ENCODE peak calls at places on chromosomes 1 and 21, in five cellular contexts. One of them, this sample, is unnamed.
A peak's percentile ranks its signal among the peaks of the same experiment; 100 is the strongest.

GRCh38 chr1:154996966-154997701 is 3.7 kb downstream of the LENEP start:
- DNase-seq in CD8-positive, alpha-beta T cell: no peak
- DNase-seq in ovary: no peak
- DNase-seq in mucosa of descending colon: no peak
- DNase-seq in B cell: no peak
- DNase-seq in this sample: no peak

GRCh38 chr1:111565079-111565478 is 54.5 kb upstream of the RAP1A start:
- DNase-seq in mucosa of descending colon: no peak
- DNase-seq in CD8-positive, alpha-beta T cell: no peak
- DNase-seq in B cell: no peak
- DNase-seq in ovary: no peak
- DNase-seq in this sample: peak; percentile 66

GRCh38 chr1:192786617-192787016 is 22.2 kb upstream of the RGS2 start:
- DNase-seq in CD8-positive, alpha-beta T cell: no peak
- DNase-seq in mucosa of descending colon: no peak
- DNase-seq in B cell: no peak
- DNase-seq in ovary: no peak
- DNase-seq in this sample: no peak

GRCh38 chr1:66353207-66353606 is 180.7 kb upstream of the SGIP1 start:
- DNase-seq in B cell: no peak
- DNase-seq in ovary: no peak
- DNase-seq in mucosa of descending colon: no peak
- DNase-seq in CD8-positive, alpha-beta T cell: no peak
- DNase-seq in this sample: no peak

GRCh38 chr21:32348604-32349332 is 44.0 kb downstream of the URB1 start:
- DNase-seq in CD8-positive, alpha-beta T cell: no peak
- DNase-seq in mucosa of descending colon: no peak
- DNase-seq in ovary: no peak
- DNase-seq in B cell: no peak
- DNase-seq in this sample: peak; percentile 77

GRCh38 chr21:32516729-32517649 is 68.3 kb downstream of the TCP10L start:
- DNase-seq in CD8-positive, alpha-beta T cell: no peak
- DNase-seq in B cell: no peak
- DNase-seq in ovary: peak; percentile 56
- DNase-seq in mucosa of descending colon: no peak
- DNase-seq in this sample: no peak

GRCh38 chr1:45584351-45585109 is 689 bp downstream of the NASP start:
- DNase-seq in ovary: peak; percentile 89
- DNase-seq in B cell: peak; percentile 93
- DNase-seq in CD8-positive, alpha-beta T cell: peak; percentile 87
- DNase-seq in mucosa of descending colon: peak; percentile 93
- DNase-seq in this sample: peak; percentile 81

GRCh38 chr1:13751458-13751871 is 51.5 kb downstream of the PRDM2 start:
- DNase-seq in ovary: no peak
- DNase-seq in mucosa of descending colon: no peak
- DNase-seq in CD8-positive, alpha-beta T cell: no peak
- DNase-seq in B cell: no peak
- DNase-seq in this sample: peak; percentile 52

GRCh38 chr1:6275826-6276764 is 15.2 kb upstream of the GPR153 start:
- DNase-seq in mucosa of descending colon: peak; percentile 43
- DNase-seq in ovary: peak; percentile 85
- DNase-seq in B cell: no peak
- DNase-seq in CD8-positive, alpha-beta T cell: no peak
- DNase-seq in this sample: no peak

GRCh38 chr1:164637461-164638375 is 78.7 kb downstream of the PBX1 start:
- DNase-seq in ovary: no peak
- DNase-seq in mucosa of descending colon: no peak
- DNase-seq in CD8-positive, alpha-beta T cell: no peak
- DNase-seq in B cell: no peak
- DNase-seq in this sample: peak; percentile 79

GRCh38 chr1:66788231-66788939 is 12.7 kb downstream of the INSL5 start:
- DNase-seq in B cell: peak; percentile 3
- DNase-seq in CD8-positive, alpha-beta T cell: peak; percentile 15
- DNase-seq in mucosa of descending colon: no peak
- DNase-seq in ovary: no peak
- DNase-seq in this sample: peak; percentile 88

GRCh38 chr1:33342041-33342723 is 21.3 kb upstream of the A3GALT2 start:
- DNase-seq in mucosa of descending colon: peak; percentile 84
- DNase-seq in CD8-positive, alpha-beta T cell: no peak
- DNase-seq in B cell: no peak
- DNase-seq in ovary: peak; percentile 65
- DNase-seq in this sample: peak; percentile 95

GRCh38 chr1:91345395-91346005 is 59.1 kb downstream of the HFM1 start:
- DNase-seq in mucosa of descending colon: no peak
- DNase-seq in ovary: no peak
- DNase-seq in CD8-positive, alpha-beta T cell: no peak
- DNase-seq in B cell: no peak
- DNase-seq in this sample: no peak

GRCh38 chr21:31162827-31163226 is 124.6 kb upstream of the KRTAP19-8 start:
- DNase-seq in mucosa of descending colon: no peak
- DNase-seq in CD8-positive, alpha-beta T cell: no peak
- DNase-seq in B cell: no peak
- DNase-seq in ovary: no peak
- DNase-seq in this sample: peak; percentile 4

GRCh38 chr1:189405419-189405818 is 1072.2 kb downstream of the BRINP3 start:
- DNase-seq in ovary: no peak
- DNase-seq in CD8-positive, alpha-beta T cell: no peak
- DNase-seq in mucosa of descending colon: no peak
- DNase-seq in B cell: no peak
- DNase-seq in this sample: no peak

GRCh38 chr1:11321656-11322491 is 48.9 kb downstream of the UBIAD1 start:
- DNase-seq in CD8-positive, alpha-beta T cell: no peak
- DNase-seq in mucosa of descending colon: no peak
- DNase-seq in B cell: no peak
- DNase-seq in ovary: no peak
- DNase-seq in this sample: peak; percentile 51

GRCh38 chr1:28199328-28200233 is 23.1 kb upstream of the PTAFR start:
- DNase-seq in ovary: no peak
- DNase-seq in mucosa of descending colon: peak; percentile 57
- DNase-seq in B cell: no peak
- DNase-seq in CD8-positive, alpha-beta T cell: peak; percentile 50
- DNase-seq in this sample: no peak

GRCh38 chr1:40404670-40405462 is 31.3 kb downstream of the SMAP2 start:
- DNase-seq in B cell: peak; percentile 76
- DNase-seq in CD8-positive, alpha-beta T cell: peak; percentile 46
- DNase-seq in ovary: peak; percentile 40
- DNase-seq in mucosa of descending colon: no peak
- DNase-seq in this sample: peak; percentile 64

GRCh38 chr1:12643785-12644184 is at the start of gene AADACL4:
- DNase-seq in CD8-positive, alpha-beta T cell: no peak
- DNase-seq in mucosa of descending colon: no peak
- DNase-seq in B cell: no peak
- DNase-seq in ovary: no peak
- DNase-seq in this sample: no peak

GRCh38 chr1:12644829-12645228 is 944 bp downstream of the AADACL4 start:
- DNase-seq in CD8-positive, alpha-beta T cell: no peak
- DNase-seq in mucosa of descending colon: no peak
- DNase-seq in ovary: no peak
- DNase-seq in B cell: no peak
- DNase-seq in this sample: no peak

GRCh38 chr1:12644237-12644636 is 352 bp downstream of the AADACL4 start:
- DNase-seq in ovary: no peak
- DNase-seq in mucosa of descending colon: no peak
- DNase-seq in B cell: no peak
- DNase-seq in CD8-positive, alpha-beta T cell: no peak
- DNase-seq in this sample: no peak

GRCh38 chr1:12640958-12641272 is 3.0 kb upstream of the AADACL4 start:
- DNase-seq in ovary: no peak
- DNase-seq in B cell: no peak
- DNase-seq in CD8-positive, alpha-beta T cell: no peak
- DNase-seq in mucosa of descending colon: no peak
- DNase-seq in this sample: no peak

DNA sequence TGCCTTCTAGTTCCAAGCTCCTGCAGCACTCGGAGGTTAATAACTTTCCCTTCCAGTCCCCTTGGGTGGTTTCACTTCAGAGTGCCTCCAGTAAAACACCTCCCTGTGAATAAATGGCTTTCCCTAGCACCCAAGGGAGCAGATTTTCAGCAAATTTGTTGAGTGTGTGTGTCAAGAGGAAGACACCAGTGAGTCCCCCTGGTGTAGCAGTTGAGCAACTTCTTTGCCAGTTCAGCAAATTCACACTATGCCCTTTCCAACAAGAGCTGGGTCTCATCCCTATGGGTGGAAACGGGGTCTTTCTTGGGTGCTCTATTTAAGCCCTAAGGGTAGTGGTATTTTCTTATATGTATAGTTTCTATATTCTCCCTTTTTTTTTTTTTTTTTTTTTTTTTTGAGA is 806 bp upstream of the AADACL4 start:
- DNase-seq in B cell: no peak
- DNase-seq in CD8-positive, alpha-beta T cell: no peak
- DNase-seq in mucosa of descending colon: no peak
- DNase-seq in ovary: no peak
- DNase-seq in this sample: no peak
- TF ChIP-seq CTCF in B cell: no peak
- TF ChIP-seq CTCF in CD8-positive, alpha-beta T cell: no peak
- TF ChIP-seq CTCF in mucosa of descending colon: no peak
- TF ChIP-seq CTCF in ovary: no peak
- TF ChIP-seq CTCF in this sample: no peak

GRCh38 chr1:47624531-47624930 is 186.7 kb downstream of the FOXD2 start:
- DNase-seq in CD8-positive, alpha-beta T cell: no peak
- DNase-seq in B cell: no peak
- DNase-seq in ovary: no peak
- DNase-seq in mucosa of descending colon: peak; percentile 67
- DNase-seq in this sample: peak; percentile 29

GRCh38 chr1:47627471-47628370 is 189.9 kb downstream of the FOXD2 start:
- DNase-seq in ovary: peak; percentile 4
- DNase-seq in mucosa of descending colon: no peak
- DNase-seq in B cell: no peak
- DNase-seq in CD8-positive, alpha-beta T cell: no peak
- DNase-seq in this sample: no peak

GRCh38 chr1:47629201-47629600 is 191.4 kb downstream of the FOXD2 start:
- DNase-seq in B cell: no peak
- DNase-seq in ovary: no peak
- DNase-seq in CD8-positive, alpha-beta T cell: no peak
- DNase-seq in mucosa of descending colon: no peak
- DNase-seq in this sample: no peak

GRCh38 chr1:47630346-47630745 is 192.5 kb downstream of the FOXD2 start:
- DNase-seq in B cell: no peak
- DNase-seq in mucosa of descending colon: no peak
- DNase-seq in ovary: no peak
- DNase-seq in CD8-positive, alpha-beta T cell: no peak
- DNase-seq in this sample: no peak

GRCh38 chr1:47627016-47627415 is 189.2 kb downstream of the FOXD2 start:
- DNase-seq in mucosa of descending colon: no peak
- DNase-seq in CD8-positive, alpha-beta T cell: no peak
- DNase-seq in ovary: no peak
- DNase-seq in B cell: no peak
- DNase-seq in this sample: peak; percentile 7
- TF ChIP-seq CTCF in mucosa of descending colon: no peak
- TF ChIP-seq CTCF in CD8-positive, alpha-beta T cell: no peak
- TF ChIP-seq CTCF in ovary: no peak
- TF ChIP-seq CTCF in B cell: no peak
- TF ChIP-seq CTCF in this sample: no peak

GRCh38 chr1:165829888-165830287 is 2.5 kb downstream of the UCK2 start:
- DNase-seq in mucosa of descending colon: no peak
- DNase-seq in CD8-positive, alpha-beta T cell: no peak
- DNase-seq in ovary: no peak
- DNase-seq in B cell: no peak
- DNase-seq in this sample: no peak

GRCh38 chr1:165828103-165828558 is 717 bp downstream of the UCK2 start:
- DNase-seq in B cell: peak; percentile 68
- DNase-seq in CD8-positive, alpha-beta T cell: peak; percentile 27
- DNase-seq in mucosa of descending colon: peak; percentile 62
- DNase-seq in ovary: peak; percentile 43
- DNase-seq in this sample: no peak

GRCh38 chr1:165828581-165829329 is 1.3 kb downstream of the UCK2 start:
- DNase-seq in mucosa of descending colon: peak; percentile 72
- DNase-seq in B cell: peak; percentile 16
- DNase-seq in CD8-positive, alpha-beta T cell: no peak
- DNase-seq in ovary: peak; percentile 36
- DNase-seq in this sample: peak; percentile 75

GRCh38 chr1:165826565-165826964 is 849 bp upstream of the UCK2 start:
- DNase-seq in mucosa of descending colon: no peak
- DNase-seq in B cell: no peak
- DNase-seq in CD8-positive, alpha-beta T cell: no peak
- DNase-seq in ovary: no peak
- DNase-seq in this sample: no peak

GRCh38 chr1:165827199-165828102 is at the start of gene UCK2:
- DNase-seq in B cell: peak; percentile 79
- DNase-seq in ovary: peak; percentile 68
- DNase-seq in mucosa of descending colon: peak; percentile 83
- DNase-seq in CD8-positive, alpha-beta T cell: peak; percentile 49
- DNase-seq in this sample: peak; percentile 56
- TF ChIP-seq CTCF in B cell: no peak
- TF ChIP-seq CTCF in ovary: no peak
- TF ChIP-seq CTCF in mucosa of descending colon: no peak
- TF ChIP-seq CTCF in CD8-positive, alpha-beta T cell: no peak
- TF ChIP-seq CTCF in this sample: peak; percentile 7

DNA sequence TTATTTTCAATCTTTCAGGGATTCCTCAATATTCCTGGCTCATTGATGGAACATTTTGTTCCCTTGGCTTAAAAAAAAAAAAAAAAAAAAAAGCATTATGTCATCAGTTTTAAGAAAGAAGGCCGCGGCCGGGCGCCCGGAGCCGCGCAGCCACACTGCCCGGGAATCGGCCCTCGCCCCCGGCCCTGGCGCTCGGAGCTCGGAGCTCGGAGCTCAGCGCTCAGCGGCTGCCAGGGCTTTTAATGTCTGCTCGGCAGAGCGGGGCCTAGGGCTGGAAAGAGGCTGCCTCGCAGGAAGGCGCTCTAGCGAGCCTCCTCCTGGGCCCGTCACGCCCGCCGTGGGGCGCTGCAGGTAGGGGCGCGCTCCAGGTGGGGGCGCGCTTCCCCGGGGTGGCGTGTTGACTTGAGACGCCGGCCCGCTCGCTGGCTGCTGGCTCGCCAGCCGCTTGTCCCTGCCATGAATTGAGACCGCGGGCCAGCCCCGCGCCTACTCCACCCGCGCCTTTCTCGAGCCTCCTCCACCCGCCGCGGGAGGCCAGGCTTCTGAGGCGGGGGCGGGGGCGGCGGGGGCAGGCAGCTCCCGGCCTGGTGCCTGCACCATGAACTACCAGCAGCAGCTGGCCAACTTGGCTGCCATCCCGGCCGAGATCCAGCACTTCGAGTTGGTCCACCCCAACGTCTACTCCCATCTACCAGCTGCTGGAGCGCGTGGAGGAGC is 5.4 kb upstream of the TDRD5 start:
- DNase-seq in B cell: no peak
- DNase-seq in ovary: no peak
- DNase-seq in mucosa of descending colon: peak; percentile 72
- DNase-seq in CD8-positive, alpha-beta T cell: no peak
- DNase-seq in this sample: peak; percentile 1
- TF ChIP-seq CTCF in B cell: no peak
- TF ChIP-seq CTCF in ovary: peak; percentile 20
- TF ChIP-seq CTCF in mucosa of descending colon: peak; percentile 64
- TF ChIP-seq CTCF in CD8-positive, alpha-beta T cell: no peak
- TF ChIP-seq CTCF in this sample: peak; percentile 61

GRCh38 chr1:16924919-16925477 is 3.3 kb downstream of the CROCC start:
- DNase-seq in mucosa of descending colon: no peak
- DNase-seq in B cell: no peak
- DNase-seq in CD8-positive, alpha-beta T cell: no peak
- DNase-seq in ovary: no peak
- DNase-seq in this sample: no peak
- TF ChIP-seq CTCF in mucosa of descending colon: no peak
- TF ChIP-seq CTCF in B cell: no peak
- TF ChIP-seq CTCF in CD8-positive, alpha-beta T cell: no peak
- TF ChIP-seq CTCF in ovary: no peak
- TF ChIP-seq CTCF in this sample: peak; percentile 46